ENCODE peak calls at places on chromosomes 12 and 14, in eight cellular contexts. K, J, W, P, Z, Y, S and R are unnamed samples.

GRCh38 chr12:92796650-92797049 is 93.9 kb downstream of the PLEKHG7 start:
- DNase-seq in Y (no peak), K (no peak), J (no peak), S (no peak), W (no peak), P (no peak), Z (no peak), R (no peak)

GRCh38 chr12:131783915-131784541 is 44.2 kb upstream of the MMP17 start:
- DNase-seq in Y (no peak), S (no peak), P (no peak), Z (no peak), J (no peak), K (no peak), W (no peak), R (no peak)

GRCh38 chr12:905273-906076 is 44.0 kb downstream of the RAD52 start:
- DNase-seq in P (no peak), J (no peak), K (no peak), S (no peak), Y (no peak), Z (no peak), W (no peak), R (peak)

GRCh38 chr12:10354502-10354901 is 35.3 kb downstream of the KLRK1 start:
- DNase-seq in J (no peak), Y (no peak), Z (no peak), K (no peak), S (no peak), P (no peak), W (no peak), R (no peak)

GRCh38 chr12:19710811-19711793 is 271.8 kb downstream of the AEBP2 start:
- DNase-seq in K (no peak), P (no peak), Y (no peak), S (no peak), Z (no peak), W (peak), J (no peak), R (no peak)

GRCh38 chr12:56151672-56152131 is 685 bp upstream of the MYL6B start:
- DNase-seq in Z (no peak), K (peak), J (no peak), S (peak), W (no peak), P (peak), Y (peak), R (peak)

GRCh38 chr12:94329366-94329765 is 130.3 kb downstream of the CEP83 start:
- DNase-seq in J (no peak), W (no peak), Z (no peak), S (no peak), Y (no peak), P (no peak), K (no peak), R (no peak)

GRCh38 chr12:96687719-96688118 is 198.3 kb downstream of the CFAP54 start:
- DNase-seq in K (no peak), S (no peak), P (no peak), Y (no peak), W (no peak), J (no peak), Z (no peak), R (no peak)

GRCh38 chr12:19507823-19508222 is 68.5 kb downstream of the AEBP2 start:
- DNase-seq in S (no peak), Y (no peak), Z (no peak), W (no peak), J (no peak), K (no peak), P (no peak), R (no peak)

GRCh38 chr14:91425720-91426032 is 8.1 kb upstream of the CCDC88C start:
- DNase-seq in J (no peak), K (no peak), W (no peak), P (no peak), Y (no peak), S (no peak), Z (no peak), R (no peak)